ENCODE peak calls at places on chromosomes 16 and 17, in four cellular contexts. E is endothelial cell of umbilical vein, R is left ventricle myocardium inferior, A is body of pancreas. Z is an unnamed sample.

GRCh38 chr17:82416771-82417170 is 1.4 kb upstream of the HEXD start:
- DNase-seq in A (no peak), R (no peak), E (no peak), Z (no peak)

GRCh38 chr16:672371-672770 is 3.1 kb upstream of the RHBDL1 start:
- DNase-seq in A (no peak), R (no peak), E (no peak), Z (no peak)

GRCh38 chr16:67245674-67246080 is 1.6 kb downstream of the FHOD1 start:
- DNase-seq in A (no peak), E (no peak), R (no peak), Z (no peak)

GRCh38 chr16:83742520-83742919 is 65.3 kb upstream of the HSBP1 start:
- DNase-seq in R (no peak), A (no peak), E (no peak), Z (no peak)

GRCh38 chr17:78142113-78142861 is 3.9 kb upstream of the C17orf99 start:
- DNase-seq in A (peak), R (no peak), E (no peak), Z (no peak)

GRCh38 chr16:11136600-11136999 is 119.4 kb downstream of the SOCS1 start:
- DNase-seq in R (peak), E (peak), A (peak), Z (no peak)

GRCh38 chr16:72939247-72939646 is 108.7 kb downstream of the ZFHX3 start:
- DNase-seq in R (peak), A (no peak), E (no peak), Z (no peak)

GRCh38 chr17:21370430-21370829 is 5.7 kb upstream of the KCNJ12 start:
- DNase-seq in A (no peak), R (peak), E (no peak), Z (no peak)

GRCh38 chr17:56158344-56158743 is 5.1 kb downstream of the ANKFN1 start:
- DNase-seq in E (no peak), R (no peak), A (no peak), Z (no peak)

GRCh38 chr17:35087731-35088646 is 24.5 kb upstream of the RFFL start:
- DNase-seq in A (peak), R (peak), E (peak), Z (peak)

GRCh38 chr17:72711531-72712310 is 380.8 kb downstream of the SLC39A11 start:
- DNase-seq in R (no peak), E (no peak), A (no peak), Z (no peak)

GRCh38 chr16:80899804-80900592 is 95.6 kb upstream of the CDYL2 start:
- DNase-seq in A (peak), R (peak), E (peak), Z (no peak)

GRCh38 chr16:11076259-11077018 is 132.1 kb downstream of the CLEC16A start:
- DNase-seq in A (no peak), E (no peak), R (no peak), Z (no peak)

GRCh38 chr16:53952215-53953208 is 248.6 kb downstream of the FTO start:
- DNase-seq in A (no peak), E (peak), R (no peak), Z (no peak)

GRCh38 chr17:6526362-6527152 is 29.8 kb downstream of the PITPNM3 start:
- DNase-seq in E (no peak), A (no peak), R (no peak), Z (no peak)

GRCh38 chr16:52545544-52546262 is 1.2 kb downstream of the TOX3 start:
- DNase-seq in R (no peak), E (no peak), A (no peak), Z (no peak)

GRCh38 chr16:51763072-51763658 is 612.1 kb upstream of the SALL1 start:
- DNase-seq in A (no peak), R (no peak), E (no peak), Z (no peak)

GRCh38 chr16:87471278-87472141 is 21.3 kb downstream of the ZCCHC14 start:
- DNase-seq in A (no peak), E (no peak), R (no peak), Z (no peak)

GRCh38 chr17:64005734-64006167 is 7.6 kb downstream of the PRR29 start:
- DNase-seq in R (no peak), A (peak), E (peak), Z (no peak)

GRCh38 chr17:21211825-21212479 is 2.0 kb downstream of the TMEM11 start:
- DNase-seq in E (no peak), R (no peak), A (no peak), Z (no peak)

GRCh38 chr17:21301593-21302550 is 17.4 kb downstream of the MAP2K3 start:
- DNase-seq in R (no peak), A (no peak), E (no peak), Z (no peak)

GRCh38 chr17:68592667-68593330 is 8.4 kb downstream of the FAM20A start:
- DNase-seq in A (no peak), E (no peak), R (no peak), Z (no peak)

GRCh38 chr17:7014995-7015586 is 2.7 kb downstream of the RNASEK start:
- DNase-seq in R (no peak), A (no peak), E (no peak), Z (no peak)

GRCh38 chr16:15777533-15778203 is 79.2 kb downstream of the MYH11 start:
- DNase-seq in A (no peak), E (peak), R (no peak), Z (no peak)

GRCh38 chr16:88478115-88478514 is 25.0 kb downstream of the ZFPM1 start:
- DNase-seq in E (no peak), A (no peak), R (no peak), Z (no peak)

GRCh38 chr16:1669698-1670097 is 8.4 kb upstream of the JPT2 start:
- DNase-seq in A (no peak), R (no peak), E (no peak), Z (no peak)

GRCh38 chr17:59454633-59455105 is 110.7 kb upstream of the DHX40 start:
- DNase-seq in R (no peak), A (no peak), E (no peak), Z (no peak)

DNA sequence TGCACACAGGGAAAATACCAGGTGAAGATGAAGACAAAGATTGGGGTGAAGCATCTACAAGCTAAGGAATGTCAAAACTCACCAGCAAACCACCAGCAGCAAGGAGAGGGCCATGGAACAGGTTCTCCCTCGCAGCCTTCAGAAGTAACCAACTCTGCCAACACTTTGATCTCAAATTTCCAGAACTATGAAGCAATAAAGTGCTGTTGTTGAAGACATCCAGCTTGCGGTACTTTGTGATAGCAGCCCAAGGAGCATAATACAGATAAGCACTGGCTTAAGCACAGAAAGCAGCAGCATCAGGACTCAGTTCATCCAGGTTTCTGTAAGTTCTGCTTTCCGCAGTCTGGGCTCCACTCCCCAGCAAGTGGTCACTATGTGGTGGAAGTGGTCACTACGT is 16.0 kb upstream of the CDRT4 start:
- DNase-seq in A (no peak), R (no peak), E (no peak), Z (no peak)
- TF ChIP-seq CTCF in A (no peak), R (no peak), E (no peak), Z (no peak)

GRCh38 chr17:60599620-60600489 is at the start of gene PPM1D:
- DNase-seq in A (peak), E (peak), R (peak), Z (peak)
- TF ChIP-seq CTCF in A (peak), E (no peak), R (no peak), Z (no peak)

DNA sequence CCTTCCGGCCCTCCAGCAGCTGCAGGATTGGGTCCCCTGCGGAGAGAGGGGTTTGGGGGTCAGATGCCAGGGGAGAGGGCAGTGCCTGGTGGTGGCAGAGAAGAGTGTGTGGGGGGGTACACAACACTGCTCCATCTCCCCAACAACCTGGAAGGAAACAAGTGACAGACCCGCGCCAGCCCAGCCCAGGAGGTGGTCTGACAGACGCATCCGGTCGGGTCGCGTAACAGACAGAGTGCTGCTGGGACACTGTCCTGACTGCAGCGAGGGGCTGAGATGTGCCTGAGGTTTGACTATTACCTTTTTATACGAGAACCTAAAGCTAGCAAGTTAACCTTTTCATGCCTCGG is 16.2 kb downstream of the UNC13D start:
- DNase-seq in R (no peak), A (no peak), E (no peak), Z (no peak)
- TF ChIP-seq CTCF in R (no peak), A (no peak), E (no peak), Z (no peak)

GRCh38 chr17:4744999-4745969 is 5.6 kb upstream of the CXCL16 start:
- DNase-seq in A (no peak), E (no peak), R (no peak), Z (no peak)
- TF ChIP-seq CTCF in A (no peak), E (no peak), R (no peak), Z (no peak)

GRCh38 chr16:55155815-55156214 is 168.2 kb upstream of the IRX6 start:
- DNase-seq in R (no peak), A (no peak), E (no peak), Z (no peak)

GRCh38 chr16:55154261-55154660 is 169.7 kb upstream of the IRX6 start:
- DNase-seq in E (no peak), A (no peak), R (no peak), Z (no peak)

GRCh38 chr16:55154956-55155355 is 169.0 kb upstream of the IRX6 start:
- DNase-seq in E (no peak), R (no peak), A (no peak), Z (no peak)

GRCh38 chr16:55151901-55152300 is 172.1 kb upstream of the IRX6 start:
- DNase-seq in A (no peak), E (no peak), R (no peak), Z (no peak)

GRCh38 chr16:55152875-55153390 is 171.1 kb upstream of the IRX6 start:
- DNase-seq in A (no peak), R (no peak), E (no peak), Z (no peak)
- TF ChIP-seq CTCF in A (no peak), R (no peak), E (no peak), Z (no peak)

GRCh38 chr17:76408037-76408849 is 23.8 kb downstream of the SPHK1 start:
- DNase-seq in R (no peak), A (peak), E (peak), Z (peak)
- TF ChIP-seq CTCF in R (peak), A (peak), E (peak), Z (peak)

GRCh38 chr16:71625113-71625850 is 702 bp upstream of the MARVELD3 start:
- DNase-seq in R (no peak), A (no peak), E (no peak), Z (no peak)

GRCh38 chr16:71628810-71629209 is 2.8 kb downstream of the MARVELD3 start:
- DNase-seq in A (peak), E (peak), R (no peak), Z (no peak)

GRCh38 chr16:71626858-71627213 is 852 bp downstream of the MARVELD3 start:
- DNase-seq in R (no peak), A (peak), E (no peak), Z (peak)

GRCh38 chr16:71627631-71628236 is 1.8 kb downstream of the MARVELD3 start:
- DNase-seq in R (no peak), A (peak), E (no peak), Z (no peak)

GRCh38 chr16:71626018-71626857 is at the start of gene MARVELD3:
- DNase-seq in R (no peak), A (peak), E (no peak), Z (peak)
- TF ChIP-seq CTCF in R (no peak), A (peak), E (no peak), Z (no peak)

DNA sequence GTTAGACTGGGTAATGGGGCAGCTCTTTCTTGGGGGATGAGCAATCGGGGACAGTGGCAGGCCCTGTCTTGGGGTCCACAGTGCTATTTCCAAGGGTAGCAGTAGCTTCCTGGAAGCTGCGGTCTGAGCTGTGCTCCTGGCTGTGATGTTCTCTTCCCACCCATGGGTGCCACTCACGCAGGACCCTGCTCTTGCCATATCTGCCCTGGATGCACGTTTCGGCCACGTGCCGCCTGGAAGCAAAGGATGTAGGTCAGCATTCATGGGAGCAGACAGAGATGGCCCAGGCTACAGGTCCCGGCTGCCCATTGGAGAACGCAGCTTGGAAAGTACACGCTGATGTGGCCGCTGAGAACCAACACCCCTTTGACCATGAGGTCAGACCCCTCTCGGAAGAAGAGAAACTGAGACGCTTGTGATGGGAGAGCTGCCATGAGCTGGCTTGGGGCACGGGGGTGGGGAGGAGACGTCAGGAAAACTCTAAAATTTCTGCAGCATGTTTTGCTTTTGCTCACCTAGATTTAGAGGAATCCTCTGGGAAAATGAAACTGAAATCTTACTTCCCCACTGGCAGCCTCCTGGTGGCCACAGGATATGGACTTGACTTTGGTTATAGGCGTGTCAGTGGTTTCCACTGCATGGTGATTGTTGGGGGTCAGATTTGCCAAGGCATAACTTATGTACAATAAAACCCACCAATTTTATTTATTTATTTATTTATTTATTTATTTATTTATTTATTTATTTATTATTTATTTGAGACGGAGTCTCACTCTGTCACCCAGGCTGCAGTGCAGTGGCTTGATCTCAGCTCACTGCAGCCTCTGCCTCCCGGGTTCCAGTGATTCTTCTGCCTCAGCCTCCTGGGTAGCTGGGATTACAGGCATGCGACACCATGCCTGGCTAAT is 36.2 kb upstream of the IRF8 start:
- DNase-seq in A (no peak), R (no peak), E (no peak), Z (no peak)
- TF ChIP-seq CTCF in A (no peak), R (no peak), E (no peak), Z (no peak)

GRCh38 chr17:1766382-1767135 is 4.7 kb downstream of the SERPINF1 start:
- DNase-seq in E (no peak), R (no peak), A (no peak), Z (no peak)

GRCh38 chr17:1762906-1763829 is 1.3 kb downstream of the SERPINF1 start:
- DNase-seq in E (no peak), R (peak), A (no peak), Z (no peak)

GRCh38 chr17:1762233-1762905 is 509 bp downstream of the SERPINF1 start:
- DNase-seq in R (peak), A (no peak), E (no peak), Z (no peak)

GRCh38 chr17:1765576-1765975 is 3.7 kb downstream of the SERPINF1 start:
- DNase-seq in A (no peak), R (no peak), E (no peak), Z (no peak)

GRCh38 chr17:1764274-1764673 is 2.4 kb downstream of the SERPINF1 start:
- DNase-seq in R (peak), E (peak), A (peak), Z (no peak)
- TF ChIP-seq CTCF in R (no peak), E (no peak), A (no peak), Z (no peak)

Z was measured in mesothelial cell of epicardium.